ENCODE peak calls at places on chromosomes 1 and 21, in seven cellular contexts. G, Q, U, N, Z, S and J are unnamed samples. For H3K36me3, the result is how much of the 10 kb centered on the place peaks cover.

GRCh38 chr1:223738465-223739365 is 26.4 kb downstream of the CAPN2 start:
- DNase-seq in G (no peak), Q (no peak), U (no peak), N (peak), Z (peak), S (no peak), J (no peak)

GRCh38 chr1:25126568-25126967 is 105.7 kb downstream of the SYF2 start:
- DNase-seq in G (no peak), Q (no peak), U (no peak), N (no peak), Z (no peak), S (no peak), J (no peak)

GRCh38 chr1:214002060-214002459 is 14.3 kb downstream of the PROX1 start:
- DNase-seq in G (no peak), Q (no peak), U (no peak), N (no peak), Z (no peak), S (no peak), J (no peak)

GRCh38 chr1:119964673-119965363 is 68.5 kb upstream of the ADAM30 start:
- DNase-seq in G (peak), Q (no peak), U (no peak), N (no peak), Z (no peak), S (no peak), J (no peak)

GRCh38 chr1:220905650-220906560 is 26.7 kb downstream of the HLX start:
- DNase-seq in G (no peak), Q (no peak), U (no peak), N (no peak), Z (no peak), S (no peak), J (no peak)

GRCh38 chr1:245431706-245432105 is 276.9 kb downstream of the KIF26B start:
- DNase-seq in G (no peak), Q (no peak), U (no peak), N (no peak), Z (no peak), S (no peak), J (no peak)

GRCh38 chr1:218488986-218489385 is 143.8 kb downstream of the TGFB2 start:
- DNase-seq in G (no peak), Q (no peak), U (no peak), N (no peak), Z (no peak), S (no peak), J (no peak)

GRCh38 chr1:151520359-151520758 is 9.2 kb downstream of the CGN start:
- DNase-seq in G (no peak), Q (no peak), U (no peak), N (no peak), Z (no peak), S (no peak), J (no peak)

GRCh38 chr1:149962039-149962647 is 25.5 kb upstream of the MTMR11 start:
- DNase-seq in G (peak), Q (no peak), U (no peak), N (no peak), Z (peak), S (no peak), J (peak)

GRCh38 chr1:41528726-41529605 is 44.5 kb upstream of the EDN2 start:
- DNase-seq in G (no peak), Q (peak), U (peak), N (peak), Z (no peak), S (no peak), J (no peak)

GRCh38 chr1:114063544-114063943 is 84.3 kb downstream of the OLFML3 start:
- DNase-seq in G (no peak), Q (no peak), U (no peak), N (no peak), Z (no peak), S (no peak), J (no peak)

GRCh38 chr1:218967254-218967653 is 206.4 kb upstream of the LYPLAL1 start:
- DNase-seq in G (no peak), Q (no peak), U (no peak), N (no peak), Z (no peak), S (no peak), J (no peak)

GRCh38 chr1:163071381-163072255 is 2.5 kb downstream of the RGS4 start:
- DNase-seq in G (peak), Q (no peak), U (no peak), N (peak), Z (peak), S (peak), J (peak)

GRCh38 chr21:18725653-18726052 is 322.1 kb upstream of the TMPRSS15 start:
- DNase-seq in G (no peak), Q (no peak), U (no peak), N (no peak), Z (no peak), S (no peak), J (no peak)

GRCh38 chr21:44259082-44259705 is 2.5 kb downstream of the DNMT3L start:
- DNase-seq in G (no peak), Q (peak), U (peak), N (no peak), Z (no peak), S (no peak), J (no peak)

GRCh38 chr1:78673120-78673519 is 23.5 kb downstream of the IFI44 start:
- DNase-seq in G (no peak), Q (no peak), U (no peak), N (no peak), Z (no peak), S (no peak), J (no peak)

GRCh38 chr1:40394456-40395172 is 21.1 kb downstream of the SMAP2 start:
- DNase-seq in G (no peak), Q (no peak), U (no peak), N (no peak), Z (no peak), S (no peak), J (no peak)

GRCh38 chr1:230171337-230172015 is 104.4 kb downstream of the GALNT2 start:
- DNase-seq in G (no peak), Q (no peak), U (no peak), N (no peak), Z (peak), S (no peak), J (peak)

GRCh38 chr1:156284762-156285161 is 637 bp downstream of the TMEM79 start:
- DNase-seq in G (no peak), Q (peak), U (no peak), N (no peak), Z (no peak), S (no peak), J (no peak)

GRCh38 chr21:43849532-43850299 is 15.3 kb upstream of the AGPAT3 start:
- DNase-seq in G (no peak), Q (peak), U (no peak), N (no peak), Z (no peak), S (no peak), J (no peak)

GRCh38 chr1:17122449-17123194 is 3.4 kb upstream of the PADI2 start:
- DNase-seq in G (no peak), Q (peak), U (no peak), N (no peak), Z (no peak), S (no peak), J (no peak)

DNA sequence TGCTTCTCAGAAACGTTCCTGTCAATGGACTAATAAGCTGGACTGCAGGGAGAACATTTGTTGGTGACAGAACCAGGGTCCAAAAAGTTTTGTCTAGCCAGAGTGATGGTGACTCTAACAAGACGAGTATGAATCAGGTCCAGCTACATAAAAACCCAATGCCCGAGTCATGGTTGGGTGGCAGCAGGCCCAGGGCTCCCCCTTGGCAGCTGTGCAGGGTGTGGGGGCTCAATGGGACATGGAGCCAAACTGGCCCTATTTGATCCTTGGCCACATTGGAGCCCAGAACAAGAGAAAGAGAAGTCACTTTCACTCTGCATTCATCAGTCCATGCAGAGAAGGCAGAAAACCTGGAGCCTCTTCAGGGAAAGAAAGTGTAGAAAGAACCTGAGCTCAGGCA is 37.9 kb upstream of the TENT5C start:
- DNase-seq in G (no peak), Q (no peak), U (no peak), N (no peak), Z (no peak), S (no peak), J (peak)
- H3K36me3 ChIP-seq in G (under half), Q (under half), U (under half), N (under half), Z (under half), S (under half), J (under half)

GRCh38 chr1:11483581-11484320 is 4.8 kb downstream of the DISP3 start:
- DNase-seq in G (no peak), Q (peak), U (no peak), N (no peak), Z (no peak), S (no peak), J (no peak)

GRCh38 chr1:11484321-11484655 is 5.3 kb downstream of the DISP3 start:
- DNase-seq in G (no peak), Q (peak), U (no peak), N (no peak), Z (no peak), S (no peak), J (no peak)

GRCh38 chr1:11482186-11482585 is 3.2 kb downstream of the DISP3 start:
- DNase-seq in G (no peak), Q (no peak), U (no peak), N (no peak), Z (no peak), S (no peak), J (no peak)

GRCh38 chr1:11481019-11481418 is 2.1 kb downstream of the DISP3 start:
- DNase-seq in G (no peak), Q (no peak), U (no peak), N (no peak), Z (no peak), S (no peak), J (no peak)

GRCh38 chr1:11482904-11483479 is 4.0 kb downstream of the DISP3 start:
- DNase-seq in G (no peak), Q (no peak), U (no peak), N (no peak), Z (no peak), S (no peak), J (no peak)
- H3K36me3 ChIP-seq in G (under half), Q (under half), U (under half), N (under half), Z (under half), S (under half), J (under half)

DNA sequence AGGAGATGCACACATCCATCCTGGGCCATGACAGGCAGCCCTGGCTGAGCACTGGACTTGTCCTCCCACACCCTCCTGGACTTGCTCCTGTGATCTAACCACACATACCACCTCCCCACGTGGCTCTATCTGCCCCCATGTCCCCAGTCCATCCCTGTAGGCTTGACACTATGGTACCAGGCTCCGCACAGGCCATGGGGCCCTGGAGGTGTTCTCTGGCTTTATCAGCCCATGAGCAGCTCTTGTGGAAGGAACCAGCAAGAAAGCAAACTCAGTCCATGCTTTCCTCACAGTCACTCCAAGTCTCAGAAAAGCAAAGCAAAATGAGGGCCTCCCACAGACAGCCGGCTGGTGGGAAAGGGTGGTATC is 61.6 kb downstream of the CD46 start:
- DNase-seq in G (no peak), Q (no peak), U (peak), N (no peak), Z (no peak), S (no peak), J (no peak)
- H3K36me3 ChIP-seq in G (under half), Q (under half), U (half or more), N (half or more), Z (half or more), S (under half), J (half or more)

DNA sequence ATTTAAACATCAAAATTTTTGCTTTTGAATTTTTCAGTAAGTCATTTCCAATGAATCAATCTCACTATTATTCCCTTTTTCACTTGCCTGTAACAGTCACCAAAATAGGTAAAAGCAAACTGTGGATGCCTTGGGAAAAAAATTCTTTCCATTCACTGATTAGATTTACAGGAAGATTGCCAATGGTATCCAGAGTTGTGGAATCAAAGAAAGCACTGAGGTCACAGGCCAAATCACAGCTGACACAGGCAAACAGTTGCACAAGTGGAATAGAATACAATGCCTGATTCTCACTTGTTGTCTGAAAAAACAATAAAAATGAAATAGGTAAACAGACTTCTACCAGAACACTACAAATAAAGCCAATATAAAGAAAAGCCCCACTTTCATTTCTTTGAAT is 48.4 kb downstream of the LTN1 start:
- DNase-seq in G (no peak), Q (no peak), U (no peak), N (no peak), Z (no peak), S (peak), J (no peak)
- H3K36me3 ChIP-seq in G (under half), Q (under half), U (under half), N (half or more), Z (half or more), S (under half), J (under half)

DNA sequence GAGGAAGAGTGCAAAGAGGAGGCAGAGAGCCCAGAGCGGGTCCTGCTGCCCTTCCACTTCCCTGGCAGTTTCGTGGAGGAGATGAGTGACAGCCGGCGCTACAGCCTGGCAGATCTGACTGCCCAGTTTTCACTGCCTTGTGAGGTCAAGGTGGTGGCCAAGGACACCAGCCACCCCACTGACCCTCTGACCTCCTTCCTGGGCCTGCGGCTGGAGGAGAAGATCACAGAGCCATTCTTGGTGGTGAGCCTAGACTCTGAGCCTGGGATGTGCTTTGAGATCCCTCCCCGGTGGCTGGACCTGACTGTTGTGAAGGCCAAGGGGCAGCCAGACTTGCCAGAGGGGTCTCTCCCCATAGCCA is 10.2 kb downstream of the THEMIS2 start:
- DNase-seq in G (no peak), Q (no peak), U (peak), N (peak), Z (no peak), S (no peak), J (no peak)
- H3K36me3 ChIP-seq in G (under half), Q (under half), U (under half), N (under half), Z (half or more), S (under half), J (under half)